ENCODE peak calls at places on chromosomes 1 and 21, in five cellular contexts. O is SHP77, C is BJ, U is fibroblast of villous mesenchyme, I is NCI-H524. D is an unnamed sample.

GRCh38 chr1:159935305-159935704 is 10.0 kb upstream of the TAGLN2 start:
- DNase-seq in U (no peak), I (no peak), O (no peak), C (no peak), D (no peak)

GRCh38 chr1:187689137-187689536 is 860.4 kb downstream of the PLA2G4A start:
- DNase-seq in O (no peak), U (peak), C (no peak), I (no peak), D (no peak)

GRCh38 chr1:90717665-90718410 is 736 bp upstream of the BARHL2 start:
- DNase-seq in O (no peak), I (peak), U (no peak), C (no peak), D (no peak)

GRCh38 chr21:38798481-38798882 is 7.2 kb upstream of the ETS2 start:
- DNase-seq in O (peak), C (no peak), U (no peak), I (no peak), D (no peak)

GRCh38 chr1:161273402-161273801 is 14.9 kb downstream of the PCP4L1 start:
- DNase-seq in O (no peak), I (no peak), U (peak), C (no peak), D (no peak)

GRCh38 chr21:43921602-43921978 is 56.6 kb downstream of the AGPAT3 start:
- DNase-seq in C (no peak), O (no peak), U (no peak), I (no peak), D (no peak)

GRCh38 chr1:91427741-91428140 is 23.1 kb upstream of the HFM1 start:
- DNase-seq in I (peak), C (no peak), O (no peak), U (no peak), D (no peak)

GRCh38 chr1:32299327-32299726 is 7.4 kb downstream of the HDAC1 start:
- DNase-seq in U (no peak), O (no peak), C (no peak), I (no peak), D (no peak)

GRCh38 chr1:43286533-43286932 is 1.2 kb upstream of the C1orf210 start:
- DNase-seq in U (no peak), O (no peak), I (no peak), C (no peak), D (no peak)

GRCh38 chr1:62271932-62272728 is 47.1 kb downstream of the KANK4 start:
- DNase-seq in U (no peak), O (peak), I (peak), C (no peak), D (no peak)

GRCh38 chr1:16418823-16419425 is 18.3 kb downstream of the SPATA21 start:
- DNase-seq in I (no peak), C (no peak), O (no peak), U (peak), D (no peak)